ENCODE peak calls at places on chromosome 6, in seven cellular contexts. H is adrenal gland; L is non-pigmented ciliary epithelial cell; Y is CD4-positive, CD25-positive, alpha-beta regulatory T cell; V is HCT116; Q is SHP77; P is GM23248. M is an unnamed sample.

GRCh38 chr6:145332001-145332400 is 403.3 kb downstream of the EPM2A start:
- DNase-seq in Y (no peak), V (no peak), Q (no peak), L (no peak), P (no peak), H (no peak), M (no peak)

GRCh38 chr6:88870728-88871330 is 92.6 kb downstream of the RNGTT start:
- DNase-seq in H (peak; percentile 49), P (peak; percentile 70), Q (peak; percentile 37), Y (peak; percentile 53), V (peak; percentile 29), L (no peak), M (peak; percentile 37)

GRCh38 chr6:130681028-130681427 is 146.2 kb upstream of the SMLR1 start:
- DNase-seq in P (peak; percentile 83), H (no peak), V (no peak), L (no peak), Y (no peak), Q (no peak), M (no peak)

GRCh38 chr6:167683028-167683862 is 143.5 kb upstream of the AFDN start:
- DNase-seq in Y (no peak), P (no peak), V (peak; percentile 82), Q (no peak), L (peak; percentile 62), H (peak; percentile 30), M (no peak)

GRCh38 chr6:33851959-33852358 is 48.2 kb upstream of the MLN start:
- DNase-seq in P (peak; percentile 49), L (no peak), Y (no peak), V (peak; percentile 31), Q (no peak), H (no peak), M (no peak)

GRCh38 chr6:154683756-154684523 is 49.3 kb upstream of the SCAF8 start:
- DNase-seq in Y (no peak), P (peak; percentile 70), H (no peak), Q (no peak), V (no peak), L (peak; percentile 19), M (no peak)

GRCh38 chr6:149854532-149854931 is 9.6 kb downstream of the LRP11 start:
- DNase-seq in Y (no peak), H (no peak), L (no peak), V (no peak), P (peak; percentile 52), Q (no peak), M (no peak)

GRCh38 chr6:46972521-46972920 is 50.8 kb upstream of the ADGRF5 start:
- DNase-seq in Q (no peak), H (no peak), V (no peak), P (no peak), Y (no peak), L (no peak), M (no peak)

GRCh38 chr6:53179961-53180651 is 31.5 kb upstream of the GCM1 start:
- DNase-seq in H (no peak), Y (peak; percentile 57), V (no peak), L (peak; percentile 72), Q (peak; percentile 85), P (no peak), M (no peak)

GRCh38 chr6:125197795-125198269 is 44.3 kb downstream of the TPD52L1 start:
- DNase-seq in Y (no peak), V (peak; percentile 49), H (peak; percentile 83), P (peak; percentile 72), L (no peak), Q (peak; percentile 10), M (no peak)

GRCh38 chr6:14831070-14831469 is 414.8 kb upstream of the JARID2 start:
- DNase-seq in Y (no peak), V (no peak), Q (no peak), P (no peak), L (no peak), H (no peak), M (no peak)

GRCh38 chr6:28003059-28003458 is 46.0 kb downstream of the OR2B6 start:
- DNase-seq in P (no peak), H (no peak), Y (no peak), L (no peak), V (no peak), Q (no peak), M (no peak)

GRCh38 chr6:83827050-83827449 is 26.1 kb upstream of the RIPPLY2 start:
- DNase-seq in Q (no peak), H (no peak), L (no peak), Y (no peak), V (no peak), P (peak; percentile 7), M (no peak)

GRCh38 chr6:39088331-39088730 is 26.7 kb downstream of the SAYSD1 start:
- DNase-seq in Q (no peak), P (peak; percentile 62), Y (no peak), V (no peak), H (no peak), L (peak; percentile 17), M (no peak)

GRCh38 chr6:43391448-43392031 is 22.1 kb upstream of the ZNF318 start:
- DNase-seq in V (no peak), H (no peak), Q (no peak), Y (no peak), L (no peak), P (no peak), M (no peak)

GRCh38 chr6:143961868-143962643 is 46.0 kb downstream of the PLAGL1 start:
- DNase-seq in Y (no peak), Q (no peak), L (no peak), H (no peak), V (no peak), P (no peak), M (no peak)

GRCh38 chr6:42378536-42378935 is 73.2 kb downstream of the TRERF1 start:
- DNase-seq in H (no peak), Y (no peak), P (no peak), V (no peak), L (no peak), Q (no peak), M (no peak)

GRCh38 chr6:151958332-151958731 is 150.8 kb downstream of the ESR1 start:
- DNase-seq in V (no peak), H (no peak), P (peak; percentile 90), Y (no peak), L (peak; percentile 55), Q (no peak), M (no peak)

GRCh38 chr6:105795913-105796517 is 290.1 kb upstream of the PRDM1 start:
- DNase-seq in H (no peak), Q (no peak), Y (no peak), L (no peak), P (peak; percentile 36), V (no peak), M (no peak)

GRCh38 chr6:167212716-167213011 is 54.9 kb upstream of the GPR31 start:
- DNase-seq in H (no peak), L (no peak), Q (no peak), Y (no peak), P (no peak), V (no peak), M (no peak)

GRCh38 chr6:147735924-147736323 is 227.4 kb downstream of the SAMD5 start:
- DNase-seq in Q (no peak), L (no peak), P (no peak), Y (no peak), H (no peak), V (no peak), M (no peak)

GRCh38 chr6:108165714-108166663 is at the start of gene NR2E1:
- DNase-seq in L (no peak), Q (no peak), Y (no peak), P (peak; percentile 23), H (no peak), V (no peak), M (peak; percentile 60)

GRCh38 chr6:118324081-118324480 is 224.0 kb upstream of the PLN start:
- DNase-seq in V (no peak), Q (no peak), Y (no peak), P (no peak), H (no peak), L (no peak), M (no peak)

GRCh38 chr6:85460154-85460950 is 10.5 kb downstream of the NT5E start:
- DNase-seq in H (no peak), V (no peak), Y (no peak), L (no peak), P (peak; percentile 52), Q (no peak), M (no peak)

GRCh38 chr6:56911847-56912246 is 43.1 kb upstream of the BEND6 start:
- DNase-seq in Q (no peak), P (peak; percentile 73), H (no peak), L (peak; percentile 48), Y (no peak), V (peak; percentile 50), M (no peak)

GRCh38 chr6:100488231-100488630 is 23.5 kb upstream of the SIM1 start:
- DNase-seq in H (no peak), Y (no peak), V (no peak), Q (no peak), L (no peak), P (no peak), M (no peak)

GRCh38 chr6:27545271-27546046 is 72.6 kb upstream of the ZNF184 start:
- DNase-seq in P (peak; percentile 47), H (no peak), Y (no peak), L (peak; percentile 67), Q (no peak), V (peak; percentile 74), M (no peak)

GRCh38 chr6:152976749-152977148 is 6.1 kb downstream of the FBXO5 start:
- DNase-seq in Q (no peak), P (no peak), L (no peak), H (no peak), V (no peak), Y (no peak), M (no peak)

GRCh38 chr6:18595774-18596528 is 208.8 kb downstream of the RNF144B start:
- DNase-seq in L (peak; percentile 47), P (peak; percentile 74), V (peak; percentile 46), Q (peak; percentile 54), H (peak; percentile 65), Y (peak; percentile 8), M (peak; percentile 59)

GRCh38 chr6:138323821-138324220 is 53.9 kb upstream of the SMIM28 start:
- DNase-seq in P (no peak), Y (no peak), Q (no peak), V (no peak), L (no peak), H (no peak), M (no peak)

M was measured in NCI-H1694.